ENCODE peak calls at places on chromosomes 4 and X, in nine cellular contexts. V is sciatic nerve, N is RKO, M is T-cell, C is germinal center, A is nephron progenitor cell, E is bronchial epithelial cell, B is omental fat pad, K is cardiac septum. R is an unnamed sample.

GRCh38 chr4:53558061-53558801 is 33.1 kb downstream of the LNX1 start:
- DNase-seq in V (no peak), N (no peak), M (no peak), C (no peak), A (no peak), E (peak; percentile 90), B (no peak), K (no peak), R (no peak)

GRCh38 chrX:63657821-63658220 is 127.2 kb downstream of the ARHGEF9 start:
- DNase-seq in V (no peak), N (peak; percentile 1), M (no peak), C (no peak), A (no peak), E (peak; percentile 63), B (no peak), K (peak; percentile 81), R (peak; percentile 53)

GRCh38 chr4:54165438-54165837 is 63.7 kb upstream of the PDGFRA start:
- DNase-seq in V (no peak), N (peak; percentile 71), M (no peak), C (no peak), A (no peak), E (peak; percentile 81), B (no peak), K (no peak), R (no peak)

GRCh38 chr4:121126449-121127006 is 37.6 kb downstream of the TNIP3 start:
- DNase-seq in V (no peak), N (no peak), M (no peak), C (no peak), A (no peak), E (no peak), B (no peak), K (no peak), R (no peak)

GRCh38 chr4:39037491-39037825 is 5.2 kb upstream of the TMEM156 start:
- DNase-seq in V (no peak), N (no peak), M (no peak), C (no peak), A (no peak), E (peak; percentile 92), B (no peak), K (no peak), R (no peak)

GRCh38 chrX:107849747-107850478 is 24.2 kb downstream of the MID2 start:
- DNase-seq in V (no peak), N (no peak), M (no peak), C (no peak), A (no peak), E (peak; percentile 6), B (no peak), K (no peak), R (no peak)

GRCh38 chr4:127783026-127783769 is 1.1 kb downstream of the HSPA4L start:
- DNase-seq in V (peak; percentile 87), N (peak; percentile 89), M (no peak), C (peak; percentile 13), A (peak; percentile 40), E (peak; percentile 100), B (peak; percentile 43), K (peak; percentile 85), R (peak; percentile 90)

GRCh38 chr4:137125011-137125410 is 407.3 kb downstream of the PCDH18 start:
- DNase-seq in V (no peak), N (peak; percentile 85), M (no peak), C (no peak), A (no peak), E (no peak), B (no peak), K (no peak), R (no peak)

GRCh38 chr4:110197421-110198398 is 705 bp downstream of the ELOVL6 start:
- DNase-seq in V (peak; percentile 64), N (peak; percentile 54), M (peak; percentile 33), C (peak; percentile 32), A (peak; percentile 60), E (no peak), B (no peak), K (no peak), R (peak; percentile 61)

GRCh38 chrX:49932786-49933185 is 10.4 kb downstream of the CLCN5 start:
- DNase-seq in V (no peak), N (no peak), M (no peak), C (no peak), A (no peak), E (no peak), B (no peak), K (no peak), R (no peak)

GRCh38 chr4:63632858-63633257 is 776.4 kb downstream of the TECRL start:
- DNase-seq in V (no peak), N (no peak), M (no peak), C (no peak), A (no peak), E (no peak), B (no peak), K (no peak), R (no peak)

GRCh38 chrX:69016220-69016941 is 148.9 kb downstream of the PJA1 start:
- DNase-seq in V (no peak), N (no peak), M (no peak), C (no peak), A (no peak), E (no peak), B (no peak), K (no peak), R (no peak)

GRCh38 chr4:123848615-123849014 is 452.0 kb downstream of the SPRY1 start:
- DNase-seq in V (no peak), N (no peak), M (no peak), C (no peak), A (no peak), E (no peak), B (no peak), K (no peak), R (no peak)

GRCh38 chr4:2045518-2045951 is 13.6 kb upstream of the NAT8L start:
- DNase-seq in V (no peak), N (peak; percentile 32), M (no peak), C (no peak), A (no peak), E (no peak), B (peak; percentile 8), K (peak; percentile 66), R (no peak)